ENCODE peak calls at places on chromosomes 16 and 17, in five cellular contexts. K, Q, F, V and Z are unnamed samples.

GRCh38 chr16:25045696-25046381 is 30.7 kb upstream of the ARHGAP17 start:
- DNase-seq in K (no peak), F (no peak), V (peak), Q (peak), Z (no peak)

GRCh38 chr17:74332017-74332650 is 6.1 kb downstream of the KIF19 start:
- DNase-seq in Q (no peak), K (no peak), F (no peak), V (no peak), Z (no peak)

GRCh38 chr17:2912754-2913153 is 116.5 kb downstream of the RAP1GAP2 start:
- DNase-seq in V (no peak), F (no peak), Q (no peak), K (no peak), Z (no peak)

GRCh38 chr17:38403491-38403890 is 24.8 kb upstream of the ARHGAP23 start:
- DNase-seq in K (no peak), V (no peak), Q (no peak), F (no peak), Z (no peak)

GRCh38 chr17:72887917-72888316 is 204.6 kb downstream of the SLC39A11 start:
- DNase-seq in F (no peak), Q (no peak), K (no peak), V (no peak), Z (no peak)

GRCh38 chr16:81521141-81521626 is 76.6 kb downstream of the CMIP start:
- DNase-seq in Q (no peak), K (peak), F (peak), V (peak), Z (peak)

GRCh38 chr17:75637143-75637538 is 3.9 kb downstream of the SMIM5 start:
- DNase-seq in V (no peak), K (no peak), Q (no peak), F (no peak), Z (no peak)

GRCh38 chr17:33381201-33381600 is 88.1 kb upstream of the ASIC2 start:
- DNase-seq in K (no peak), V (no peak), Q (no peak), F (no peak), Z (no peak)

GRCh38 chr16:48126801-48127644 is 28.8 kb downstream of the ABCC12 start:
- DNase-seq in F (no peak), Q (peak), V (peak), K (no peak), Z (no peak)

GRCh38 chr17:181213-182163 is at the start of gene DOC2B:
- DNase-seq in V (peak), F (no peak), Q (peak), K (no peak), Z (no peak)

GRCh38 chr16:35011-35775 is 18.2 kb downstream of the POLR3K start:
- DNase-seq in Q (no peak), F (no peak), K (no peak), V (no peak), Z (no peak)